ENCODE peak calls at places on chromosomes 2 and 18, in six cellular contexts. G, K, W, P, D and S are unnamed samples.

GRCh38 chr2:218081695-218082094 is 12.6 kb downstream of the RUFY4 start:
- DNase-seq in G (no peak), K (no peak), W (no peak), P (no peak), D (no peak), S (no peak)

GRCh38 chr2:37852585-37853014 is 72.5 kb upstream of the RMDN2 start:
- DNase-seq in G (no peak), K (no peak), W (no peak), P (no peak), D (no peak), S (no peak)

GRCh38 chr18:57846258-57846657 is 43.1 kb upstream of the ATP8B1 start:
- DNase-seq in G (no peak), K (no peak), W (no peak), P (peak; percentile 26), D (no peak), S (no peak)

GRCh38 chr2:240235811-240236210 is 95.4 kb upstream of the OTOS start:
- DNase-seq in G (peak; percentile 53), K (no peak), W (no peak), P (no peak), D (no peak), S (no peak)

GRCh38 chr2:104025296-104025695 is 828.6 kb upstream of the POU3F3 start:
- DNase-seq in G (no peak), K (no peak), W (no peak), P (no peak), D (no peak), S (no peak)

GRCh38 chr2:233179848-233180368 is 71.6 kb upstream of the ATG16L1 start:
- DNase-seq in G (no peak), K (no peak), W (no peak), P (no peak), D (no peak), S (no peak)

GRCh38 chr18:74507927-74508326 is 11.8 kb downstream of the CNDP2 start:
- DNase-seq in G (peak; percentile 37), K (no peak), W (no peak), P (no peak), D (no peak), S (no peak)

GRCh38 chr2:204282525-204282924 is 262.8 kb upstream of the PARD3B start:
- DNase-seq in G (no peak), K (no peak), W (no peak), P (no peak), D (no peak), S (no peak)

GRCh38 chr2:199602896-199603482 is 145.2 kb upstream of the SATB2 start:
- DNase-seq in G (no peak), K (no peak), W (no peak), P (no peak), D (no peak), S (no peak)

GRCh38 chr18:35345950-35346349 is 1.7 kb upstream of the ZNF24 start:
- DNase-seq in G (no peak), K (no peak), W (no peak), P (no peak), D (no peak), S (no peak)

DNA sequence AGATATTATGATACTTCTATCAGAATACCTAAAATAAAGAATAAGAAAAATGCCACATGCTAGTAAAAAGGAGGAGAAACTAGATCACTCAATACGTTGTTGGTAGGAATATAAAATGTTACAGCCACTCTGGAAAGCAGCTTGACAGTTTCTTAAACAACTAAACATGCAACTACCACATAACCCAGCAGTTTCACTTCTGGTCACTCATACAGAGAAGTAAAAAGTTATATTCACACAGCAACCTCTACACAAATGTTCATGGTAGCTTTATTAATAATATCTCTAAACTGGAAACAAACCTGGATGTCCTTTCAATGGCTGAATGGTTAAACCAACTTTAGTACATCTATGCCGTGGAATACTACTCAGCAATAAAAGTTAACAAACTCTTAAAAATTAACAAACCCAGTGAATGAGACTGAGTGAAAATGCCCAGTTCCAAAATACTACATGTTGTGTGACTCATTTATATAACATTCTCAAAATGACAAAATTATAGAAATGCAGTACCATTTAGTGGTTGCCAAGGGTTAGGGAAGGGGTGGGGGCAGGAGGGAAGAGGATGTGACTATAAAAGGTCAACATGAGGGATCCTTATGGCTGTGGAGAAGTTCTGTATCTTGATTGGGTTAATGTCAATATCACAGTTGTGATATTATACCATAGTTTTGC is 124.1 kb downstream of the MMADHC start:
- DNase-seq in G (no peak), K (no peak), W (no peak), P (no peak), D (no peak), S (no peak)
- TF ChIP-seq CTCF in G (no peak), K (no peak), W (no peak), P (no peak), D (no peak), S (no peak)

GRCh38 chr2:8158714-8159113 is 523.1 kb upstream of the ID2 start:
- DNase-seq in G (no peak), K (no peak), W (no peak), P (no peak), D (no peak), S (no peak)
- H3K27me3 ChIP-seq in G (no peaks in the 10 kb centered on the region), K (no peaks in the 10 kb centered on the region), W (no peaks in the 10 kb centered on the region), P (no peaks in the 10 kb centered on the region), D (no peaks in the 10 kb centered on the region), S (no peaks in the 10 kb centered on the region)

GRCh38 chr2:144432014-144432413 is 87.9 kb downstream of the ZEB2 start:
- DNase-seq in G (no peak), K (no peak), W (no peak), P (no peak), D (no peak), S (no peak)
- H3K27ac ChIP-seq in G (no peak overlapping the region), K (no peak overlapping the region), W (peak overlapping the region; percentile 87), P (no peak overlapping the region), D (no peak overlapping the region), S (no peak overlapping the region)

DNA sequence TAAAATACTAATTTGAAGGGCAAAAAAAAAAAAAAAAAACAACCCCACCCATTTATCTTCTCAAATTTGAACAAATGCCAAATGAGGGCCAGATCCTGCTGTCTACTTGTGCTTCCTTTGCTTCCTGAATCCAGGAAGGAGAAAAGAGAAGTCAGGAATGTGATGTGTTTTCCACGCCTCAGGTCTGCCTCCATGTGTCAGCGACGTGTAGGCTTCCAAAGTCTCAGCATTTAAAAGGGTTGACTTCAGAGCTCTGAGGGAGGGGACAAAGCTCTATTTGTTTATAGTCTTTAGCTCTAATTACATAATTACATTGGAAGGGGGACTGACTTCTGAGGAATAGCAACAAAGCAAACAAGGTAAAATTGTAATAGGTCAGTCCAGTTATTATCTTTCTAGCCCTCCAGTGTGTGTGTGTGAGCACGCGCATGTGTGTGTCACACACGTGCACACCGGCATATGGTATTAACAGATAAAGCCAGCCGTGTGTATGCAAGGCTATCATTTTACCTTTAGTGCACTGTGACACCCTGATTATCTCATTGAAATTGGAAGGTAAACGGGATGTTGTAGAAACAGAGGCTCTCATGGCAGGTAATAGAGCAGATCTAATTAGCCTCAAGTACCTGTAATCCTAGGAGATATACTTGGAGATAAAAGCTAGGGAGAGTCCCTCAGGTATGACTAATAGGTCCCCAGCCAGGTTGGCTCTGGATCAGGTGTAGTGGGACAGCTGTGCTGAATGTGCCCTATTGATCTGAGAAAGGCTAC is 911.4 kb upstream of the ZEB2 start:
- DNase-seq in G (no peak), K (no peak), W (no peak), P (no peak), D (no peak), S (no peak)
- TF ChIP-seq CTCF in G (no peak), K (no peak), W (no peak), P (no peak), D (no peak), S (no peak)

GRCh38 chr2:64225491-64225890 is 81.3 kb upstream of the PELI1 start:
- DNase-seq in G (no peak), K (no peak), W (no peak), P (no peak), D (no peak), S (no peak)
- H3K27me3 ChIP-seq in G (no peaks in the 10 kb centered on the region), K (no peaks in the 10 kb centered on the region), W (no peaks in the 10 kb centered on the region), P (no peaks in the 10 kb centered on the region), D (no peaks in the 10 kb centered on the region), S (no peaks in the 10 kb centered on the region)

DNA sequence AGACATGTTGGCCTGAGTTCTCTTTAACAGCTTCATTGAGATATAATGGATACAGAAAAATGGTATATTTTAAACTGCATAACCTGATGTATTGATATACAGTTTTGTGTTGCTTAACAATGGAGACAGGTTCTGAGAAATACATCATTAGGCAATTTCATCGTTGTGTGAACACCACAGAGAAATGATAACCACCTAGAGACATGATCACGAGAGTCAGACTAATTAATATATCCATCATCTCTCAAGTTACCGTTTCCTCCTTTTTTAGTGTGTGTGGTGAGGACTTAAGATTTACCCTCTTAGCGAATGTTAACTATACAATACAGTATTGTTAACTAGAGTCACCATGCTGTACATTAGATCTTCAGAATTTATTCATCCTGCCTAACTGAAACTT is 178.1 kb downstream of the FMNL2 start:
- DNase-seq in G (no peak), K (no peak), W (no peak), P (no peak), D (no peak), S (no peak)
- H3K27ac ChIP-seq in G (no peak overlapping the region), K (no peak overlapping the region), W (no peak overlapping the region), P (no peak overlapping the region), D (no peak overlapping the region), S (no peak overlapping the region)

DNA sequence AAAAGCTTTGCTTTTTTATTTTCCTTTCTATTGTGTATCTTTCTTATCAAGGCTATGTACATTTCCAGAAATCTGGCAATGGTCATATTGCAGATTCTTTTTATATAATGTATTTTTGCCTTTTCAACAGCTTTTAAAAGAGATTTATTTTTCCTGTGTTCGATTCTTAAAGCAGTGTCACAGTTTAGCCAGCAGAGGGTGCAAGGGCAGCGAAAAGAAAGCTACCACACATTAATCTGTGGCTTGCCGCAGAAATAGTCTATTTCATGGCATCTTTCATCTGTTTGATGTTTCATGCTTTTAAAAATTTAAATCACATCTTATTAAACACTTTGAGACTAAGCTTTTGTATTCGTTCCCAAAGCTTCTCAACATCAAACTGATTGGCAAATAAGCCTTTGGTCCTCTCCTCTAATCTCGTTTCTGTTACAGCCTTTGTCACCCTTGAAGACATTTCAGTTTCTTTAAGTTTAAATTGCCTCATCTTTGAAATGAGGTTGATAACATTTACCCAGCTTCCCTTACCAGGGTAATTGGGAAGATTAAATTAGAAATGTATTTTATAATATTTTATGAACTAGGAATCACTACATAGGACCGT is 73.3 kb downstream of the PIK3C3 start:
- DNase-seq in G (no peak), K (no peak), W (no peak), P (no peak), D (no peak), S (no peak)
- TF ChIP-seq CTCF in G (no peak), K (peak; percentile 74), W (no peak), P (peak; percentile 84), D (peak; percentile 57), S (peak; percentile 86)